ENCODE peak calls at places on chromosomes 2 and 18, in five cellular contexts. B, X, N, M and E are unnamed samples.
A peak's percentile ranks its signal among the peaks of the same experiment; 100 is the strongest.

GRCh38 chr2:43905871-43906270 is 67.1 kb downstream of the ABCG8 start:
- DNase-seq in N (no peak), M (no peak), B (no peak), X (no peak), E (no peak)

GRCh38 chr2:99777656-99778290 is 288.0 kb upstream of the REV1 start:
- DNase-seq in M (no peak), N (no peak), B (peak; percentile 53), X (no peak), E (no peak)

GRCh38 chr2:13091463-13091862 is 374.7 kb downstream of the TRIB2 start:
- DNase-seq in M (no peak), N (no peak), B (no peak), X (no peak), E (no peak)

GRCh38 chr2:38524580-38524979 is 78.1 kb downstream of the HNRNPLL start:
- DNase-seq in B (no peak), X (no peak), M (no peak), N (no peak), E (no peak)

GRCh38 chr2:32289165-32290054 is 11.7 kb downstream of the YIPF4 start:
- DNase-seq in X (peak; percentile 77), M (no peak), N (no peak), B (no peak), E (no peak)

GRCh38 chr2:10331702-10332401 is 29.1 kb downstream of the HPCAL1 start:
- DNase-seq in N (peak; percentile 51), B (no peak), X (peak; percentile 91), M (no peak), E (no peak)

GRCh38 chr2:228624708-228625107 is 443.2 kb upstream of the SPHKAP start:
- DNase-seq in B (no peak), M (no peak), X (no peak), N (no peak), E (no peak)

GRCh38 chr18:61893304-61893970 is 630 bp upstream of the RNF152 start:
- DNase-seq in M (peak; percentile 73), B (peak; percentile 91), N (no peak), X (peak; percentile 14), E (peak; percentile 88)

GRCh38 chr18:50814387-50814786 is 5.4 kb downstream of the MRO start:
- DNase-seq in B (no peak), N (no peak), M (no peak), X (no peak), E (no peak)

GRCh38 chr18:79772108-79772864 is 25.5 kb upstream of the KCNG2 start:
- DNase-seq in X (no peak), M (no peak), N (no peak), B (no peak), E (no peak)

GRCh38 chr2:46985512-46985911 is 69.9 kb upstream of the MCFD2 start:
- DNase-seq in B (no peak), X (peak; percentile 52), M (no peak), N (no peak), E (no peak)

GRCh38 chr2:33457588-33458247 is 18.7 kb upstream of the RASGRP3 start:
- DNase-seq in N (no peak), M (no peak), B (no peak), X (peak; percentile 91), E (no peak)

GRCh38 chr2:239916205-239917127 is 108.7 kb downstream of the NDUFA10 start:
- DNase-seq in M (no peak), N (no peak), X (no peak), B (no peak), E (no peak)

GRCh38 chr2:26534098-26534864 is 56.4 kb upstream of the OTOF start:
- DNase-seq in X (no peak), N (no peak), M (no peak), B (no peak), E (no peak)

GRCh38 chr2:157875720-157876065 is 437 bp downstream of the ACVR1 start:
- DNase-seq in B (no peak), N (no peak), M (peak; percentile 74), X (no peak), E (peak; percentile 18)

GRCh38 chr18:55775972-55776371 is 188.0 kb upstream of the TCF4 start:
- DNase-seq in N (no peak), M (no peak), X (no peak), B (no peak), E (no peak)

GRCh38 chr2:156005999-156006712 is 326.4 kb downstream of the NR4A2 start:
- DNase-seq in N (no peak), X (peak; percentile 15), M (no peak), B (no peak), E (no peak)

GRCh38 chr18:35511833-35512232 is 14.1 kb upstream of the INO80C start:
- DNase-seq in M (no peak), B (no peak), N (no peak), X (no peak), E (peak; percentile 2)

GRCh38 chr2:42337356-42337820 is 23.6 kb downstream of the COX7A2L start:
- DNase-seq in M (no peak), B (peak; percentile 64), X (no peak), N (no peak), E (no peak)

GRCh38 chr2:79994915-79995419 is 309.6 kb downstream of the LRRTM1 start:
- DNase-seq in N (no peak), B (no peak), M (no peak), X (no peak), E (no peak)

GRCh38 chr18:68897286-68897685 is 99.4 kb downstream of the CCDC102B start:
- DNase-seq in M (no peak), N (no peak), X (no peak), B (no peak), E (no peak)

GRCh38 chr2:120203341-120204021 is 19.7 kb downstream of the TMEM185B start:
- DNase-seq in X (peak; percentile 50), B (no peak), N (no peak), M (no peak), E (no peak)

GRCh38 chr18:48801728-48802542 is 148.8 kb downstream of the SMAD7 start:
- DNase-seq in B (no peak), M (peak; percentile 24), N (no peak), X (no peak), E (no peak)

GRCh38 chr2:167294031-167294774 is 405.9 kb downstream of the XIRP2 start:
- DNase-seq in N (no peak), M (peak; percentile 16), X (no peak), B (no peak), E (no peak)

GRCh38 chr2:54416166-54416798 is 39.8 kb upstream of the SPTBN1 start:
- DNase-seq in X (no peak), N (no peak), M (no peak), B (no peak), E (no peak)

GRCh38 chr2:152623076-152623740 is 94.1 kb downstream of the PRPF40A start:
- DNase-seq in N (no peak), X (no peak), M (no peak), B (no peak), E (no peak)

GRCh38 chr18:57542126-57542525 is 44.4 kb downstream of the FECH start:
- DNase-seq in M (no peak), N (no peak), X (no peak), B (no peak), E (no peak)

GRCh38 chr2:232349946-232350635 is 28.5 kb upstream of the ALPP start:
- DNase-seq in B (no peak), M (no peak), X (no peak), N (no peak), E (no peak)

GRCh38 chr2:143083636-143084035 is 45.6 kb upstream of the ARHGAP15 start:
- DNase-seq in M (no peak), B (no peak), N (no peak), X (peak; percentile 68), E (no peak)
- H3K4me3 ChIP-seq in M (no peak overlapping the region), B (no peak overlapping the region), N (no peak overlapping the region), X (no peak overlapping the region), E (no peak overlapping the region)

DNA sequence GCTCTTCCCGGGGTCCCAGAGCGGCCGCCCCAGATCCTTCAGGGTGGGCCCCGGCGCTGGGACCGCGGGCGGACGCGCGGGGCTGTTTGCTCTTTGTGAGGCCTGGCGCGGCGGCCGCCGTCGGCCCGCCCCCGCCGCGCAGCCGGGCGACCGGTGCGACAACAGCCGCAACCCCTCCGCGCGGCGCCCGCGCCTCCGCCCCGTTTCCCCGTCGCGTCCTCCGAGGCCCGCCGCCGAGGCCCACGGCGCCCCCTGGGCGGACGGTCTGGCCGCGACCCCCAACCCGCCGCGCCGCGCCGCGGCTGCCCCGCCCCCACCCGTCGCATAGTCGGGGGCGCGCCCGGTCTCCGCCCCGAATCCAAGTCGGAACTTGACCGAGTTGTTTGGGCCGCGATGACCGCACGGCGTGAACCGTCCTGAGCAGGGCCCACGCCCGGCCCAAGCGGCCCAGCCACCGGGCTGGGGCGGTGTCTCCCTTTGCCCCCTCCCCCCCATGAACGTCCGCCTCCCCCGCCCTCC is 448 bp downstream of the YPEL5 start:
- DNase-seq in X (no peak), M (no peak), B (no peak), N (no peak), E (peak; percentile 89)
- TF ChIP-seq POLR2A in X (no peak), M (no peak), B (no peak), N (peak; percentile 44), E (no peak)

DNA sequence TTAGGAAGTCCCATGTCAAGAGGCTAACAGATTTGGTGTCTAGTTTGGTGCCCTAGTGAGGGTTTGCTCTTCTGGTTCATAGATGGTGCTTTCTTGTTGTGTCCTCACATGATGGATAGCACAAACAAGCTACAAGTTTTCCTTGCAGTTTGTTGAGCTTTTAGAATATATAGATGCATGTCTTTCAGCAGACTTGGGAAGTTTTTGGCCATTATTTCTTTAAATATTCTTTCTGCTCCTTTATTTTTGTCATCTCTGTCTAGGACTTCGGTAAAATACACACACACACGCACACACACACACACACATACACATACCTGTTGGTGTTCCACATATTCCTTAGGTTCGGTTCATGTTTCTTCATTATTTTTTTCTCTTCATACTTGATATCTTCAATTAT is 81.5 kb upstream of the TEX51 start:
- DNase-seq in N (no peak), M (no peak), X (no peak), B (peak; percentile 8), E (no peak)
- TF ChIP-seq CTCF in N (no peak), M (no peak), X (no peak), B (no peak), E (no peak)

GRCh38 chr2:236569593-236569973 is at the start of gene ACKR3:
- DNase-seq in N (peak; percentile 89), X (peak; percentile 58), B (peak; percentile 94), M (peak; percentile 57), E (peak; percentile 94)
- H3K4me3 ChIP-seq in N (peak within 1 kb of the TSS; percentile 73), X (no peak within 1 kb of the TSS), B (peak within 1 kb of the TSS; percentile 63), M (peak within 1 kb of the TSS; percentile 42), E (peak within 1 kb of the TSS; percentile 6)

GRCh38 chr2:137525644-137526190 is 438.6 kb upstream of the HNMT start:
- DNase-seq in X (no peak), M (no peak), B (no peak), N (no peak), E (no peak)
- TF ChIP-seq POLR2A in X (no peak), M (no peak), B (no peak), N (no peak), E (no peak)

GRCh38 chr18:74825460-74825859 is 227.8 kb downstream of the ZNF407 start:
- DNase-seq in N (no peak), X (no peak), B (no peak), M (no peak), E (no peak)
- TF ChIP-seq CTCF in N (no peak), X (no peak), B (no peak), M (no peak), E (no peak)